ENCODE peak calls at places on chromosomes 1 and 21, in five cellular contexts. D is neuronal stem cell, C is testis, G is HCT116, Z is mesenchymal stem cell. I is an unnamed sample.

GRCh38 chr1:14987829-14988603 is 165.5 kb upstream of the TMEM51 start:
- DNase-seq in D (no peak), C (peak; percentile 55), G (no peak), Z (peak; percentile 22), I (no peak)

GRCh38 chr1:154664331-154664730 is 56.3 kb upstream of the ADAR start:
- DNase-seq in D (no peak), C (no peak), G (no peak), Z (no peak), I (no peak)

GRCh38 chr1:163561570-163562295 is 240.0 kb downstream of the NUF2 start:
- DNase-seq in D (peak; percentile 51), C (no peak), G (peak; percentile 1), Z (peak; percentile 36), I (no peak)

GRCh38 chr1:23589506-23589872 is 30.2 kb upstream of the ID3 start:
- DNase-seq in D (no peak), C (no peak), G (no peak), Z (no peak), I (no peak)

GRCh38 chr1:1793481-1794244 is 15.4 kb upstream of the NADK start:
- DNase-seq in D (no peak), C (no peak), G (no peak), Z (no peak), I (no peak)

GRCh38 chr1:111366256-111366655 is 61.3 kb downstream of the OVGP1 start:
- DNase-seq in D (no peak), C (no peak), G (no peak), Z (peak; percentile 40), I (peak; percentile 5)

GRCh38 chr1:234559152-234559916 is 50.6 kb downstream of the IRF2BP2 start:
- DNase-seq in D (no peak), C (no peak), G (no peak), Z (no peak), I (no peak)

GRCh38 chr1:234926574-234927311 is 201.9 kb downstream of the TOMM20 start:
- DNase-seq in D (no peak), C (no peak), G (no peak), Z (peak; percentile 23), I (no peak)

GRCh38 chr1:214331180-214331579 is 50.2 kb downstream of the SMYD2 start:
- DNase-seq in D (no peak), C (peak; percentile 22), G (no peak), Z (no peak), I (no peak)

GRCh38 chr1:178091986-178092745 is 1.7 kb upstream of the RASAL2 start:
- DNase-seq in D (no peak), C (no peak), G (no peak), Z (peak; percentile 27), I (no peak)

GRCh38 chr1:41662061-41662655 is 177.7 kb upstream of the EDN2 start:
- DNase-seq in D (peak; percentile 72), C (peak; percentile 65), G (peak; percentile 44), Z (peak; percentile 84), I (peak; percentile 55)

GRCh38 chr1:212302745-212303383 is 17.7 kb downstream of the PPP2R5A start:
- DNase-seq in D (no peak), C (no peak), G (no peak), Z (peak; percentile 28), I (peak; percentile 37)

GRCh38 chr1:209805341-209805781 is 581 bp downstream of the IRF6 start:
- DNase-seq in D (no peak), C (no peak), G (no peak), Z (no peak), I (no peak)

GRCh38 chr1:200558866-200559459 is 61.6 kb downstream of the KIF14 start:
- DNase-seq in D (no peak), C (peak; percentile 21), G (peak; percentile 51), Z (peak; percentile 64), I (peak; percentile 61)

GRCh38 chr1:26284597-26285351 is 4.9 kb downstream of the SH3BGRL3 start:
- DNase-seq in D (no peak), C (peak; percentile 78), G (peak; percentile 91), Z (peak; percentile 96), I (peak; percentile 97)

GRCh38 chr1:163178628-163179027 is 24.1 kb downstream of the RGS5 start:
- DNase-seq in D (no peak), C (no peak), G (no peak), Z (peak; percentile 55), I (no peak)

GRCh38 chr1:213276236-213276635 is 225.2 kb downstream of the RPS6KC1 start:
- DNase-seq in D (no peak), C (no peak), G (no peak), Z (no peak), I (no peak)

GRCh38 chr1:118210051-118210722 is 25.2 kb upstream of the SPAG17 start:
- DNase-seq in D (no peak), C (no peak), G (no peak), Z (no peak), I (no peak)

GRCh38 chr1:221289103-221289502 is 409.9 kb downstream of the HLX start:
- DNase-seq in D (no peak), C (no peak), G (no peak), Z (no peak), I (no peak)

GRCh38 chr1:32116531-32116930 is 8.7 kb downstream of the KPNA6 start:
- DNase-seq in D (no peak), C (no peak), G (no peak), Z (peak; percentile 42), I (no peak)

DNA sequence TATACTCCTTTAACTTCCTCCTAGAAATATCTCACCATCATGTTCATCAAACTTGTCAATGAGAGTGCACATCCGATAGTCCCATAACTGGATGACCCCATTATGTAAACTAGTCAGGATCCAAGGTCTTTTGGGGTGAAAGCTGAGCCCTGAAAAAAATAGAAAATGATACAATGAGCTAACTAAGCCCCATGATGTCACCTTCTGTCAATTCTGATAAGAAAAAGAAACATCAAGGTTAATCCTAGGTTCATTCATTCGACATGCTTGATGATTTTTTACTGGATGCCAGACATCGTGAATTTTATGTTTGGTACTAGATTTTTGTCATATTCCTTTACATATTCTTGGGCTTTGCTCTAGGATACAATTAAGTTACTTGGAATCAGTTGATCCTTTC is 2.9 kb downstream of the COPA start:
- DNase-seq in D (no peak), C (no peak), G (no peak), Z (no peak), I (no peak)
- H3K36me3 ChIP-seq in D (peaks cover 67% of the 10 kb centered on the region), C (no peaks in the 10 kb centered on the region), G (peaks cover 36% of the 10 kb centered on the region), Z (peaks cover 5% of the 10 kb centered on the region), I (peaks cover 45% of the 10 kb centered on the region)

DNA sequence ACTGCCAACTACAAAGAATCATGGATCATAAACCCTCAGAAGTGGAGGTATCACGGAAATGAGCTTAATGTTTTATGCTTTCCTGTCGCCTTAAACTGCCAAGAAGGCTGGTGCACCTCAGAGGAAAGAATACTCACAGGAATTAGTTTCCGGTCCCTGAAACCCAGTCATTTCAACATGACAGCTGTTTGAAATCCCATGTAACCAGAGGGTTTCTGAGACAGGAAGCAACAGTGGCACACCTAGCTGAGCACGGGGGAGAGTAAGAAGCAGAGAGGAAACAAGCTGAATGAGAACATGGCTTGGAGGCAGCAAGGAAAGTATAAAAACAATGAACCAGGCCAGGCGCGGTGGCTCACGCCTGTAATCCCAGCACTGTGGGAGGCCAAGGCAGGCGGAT is 3.9 kb downstream of the JAK1 start:
- DNase-seq in D (no peak), C (no peak), G (no peak), Z (no peak), I (no peak)
- H3K4me3 ChIP-seq in D (no peak overlapping the region), C (no peak overlapping the region), G (no peak overlapping the region), Z (no peak overlapping the region), I (no peak overlapping the region)

DNA sequence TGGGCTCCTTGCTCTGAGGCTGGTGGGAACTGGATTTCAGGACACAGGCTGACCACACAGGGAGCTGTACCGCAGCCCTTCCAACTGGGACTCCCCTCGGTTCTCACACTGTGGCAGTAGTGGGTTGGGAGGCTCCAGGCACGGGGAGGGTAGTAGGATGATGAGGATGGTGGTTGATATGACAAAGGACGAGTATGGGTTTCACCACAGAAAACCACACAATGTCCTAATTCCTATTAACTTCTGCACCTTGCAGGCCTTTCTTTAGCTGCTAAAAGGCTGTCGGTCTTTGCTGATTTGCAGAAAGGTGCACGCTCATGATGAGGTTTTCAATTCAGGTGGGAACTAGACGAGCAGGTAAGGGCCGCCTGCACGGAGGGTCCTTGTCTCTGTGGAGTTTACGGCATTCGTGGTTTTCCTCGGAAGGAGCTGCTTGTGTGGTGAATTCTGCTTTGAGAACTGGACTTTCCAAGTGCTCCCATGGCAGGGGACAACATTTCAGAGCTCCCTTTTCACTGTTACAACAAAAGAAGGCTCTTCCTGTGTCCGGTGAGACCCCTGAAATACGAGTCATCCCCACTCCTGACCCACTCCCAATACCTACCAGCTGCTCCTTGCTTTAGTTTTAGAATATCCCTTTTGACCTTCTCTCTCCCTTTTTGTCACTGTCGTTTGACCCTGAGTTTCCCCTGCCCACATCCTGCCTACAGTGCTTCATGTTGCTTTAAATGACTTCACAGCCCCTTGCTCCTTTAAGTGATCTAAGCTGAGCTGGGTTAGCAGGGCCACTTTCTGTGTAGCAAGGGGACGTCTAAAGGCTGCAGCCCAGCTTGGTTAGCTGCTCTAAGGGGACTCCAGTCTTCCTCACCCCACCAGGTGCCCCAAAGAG is 125.1 kb downstream of the MRPS6 start:
- DNase-seq in D (no peak), C (no peak), G (no peak), Z (no peak), I (no peak)
- H3K36me3 ChIP-seq in D (no peaks in the 10 kb centered on the region), C (no peaks in the 10 kb centered on the region), G (no peaks in the 10 kb centered on the region), Z (no peaks in the 10 kb centered on the region), I (no peaks in the 10 kb centered on the region)

GRCh38 chr1:156896490-156897033 is 3.0 kb downstream of the PEAR1 start:
- DNase-seq in D (no peak), C (no peak), G (peak; percentile 46), Z (peak; percentile 86), I (peak; percentile 81)
- H3K4me3 ChIP-seq in D (peak overlapping the region; percentile 32), C (no peak overlapping the region), G (peak overlapping the region; percentile 6), Z (no peak overlapping the region), I (no peak overlapping the region)

GRCh38 chr21:29648710-29649240 is 291.0 kb downstream of the GRIK1 start:
- DNase-seq in D (no peak), C (no peak), G (no peak), Z (no peak), I (no peak)

GRCh38 chr21:29650561-29651022 is 289.2 kb downstream of the GRIK1 start:
- DNase-seq in D (no peak), C (no peak), G (no peak), Z (no peak), I (no peak)

GRCh38 chr21:29645666-29646553 is 293.9 kb downstream of the GRIK1 start:
- DNase-seq in D (no peak), C (no peak), G (no peak), Z (no peak), I (no peak)

GRCh38 chr21:29647353-29647781 is 292.4 kb downstream of the GRIK1 start:
- DNase-seq in D (no peak), C (no peak), G (no peak), Z (peak; percentile 87), I (peak; percentile 69)

GRCh38 chr21:29649370-29649963 is 290.3 kb downstream of the GRIK1 start:
- DNase-seq in D (no peak), C (no peak), G (no peak), Z (no peak), I (no peak)
- H3K36me3 ChIP-seq in D (no peaks in the 10 kb centered on the region), C (no peaks in the 10 kb centered on the region), G (no peaks in the 10 kb centered on the region), Z (no peaks in the 10 kb centered on the region), I (no peaks in the 10 kb centered on the region)

GRCh38 chr21:21200103-21200938 is 202.1 kb downstream of the NCAM2 start:
- DNase-seq in D (no peak), C (peak; percentile 30), G (no peak), Z (peak; percentile 96), I (peak; percentile 95)

GRCh38 chr21:21196848-21197247 is 198.6 kb downstream of the NCAM2 start:
- DNase-seq in D (no peak), C (no peak), G (no peak), Z (no peak), I (no peak)

GRCh38 chr21:21199342-21200102 is 201.3 kb downstream of the NCAM2 start:
- DNase-seq in D (no peak), C (no peak), G (no peak), Z (no peak), I (no peak)

GRCh38 chr21:21203822-21204339 is 205.7 kb downstream of the NCAM2 start:
- DNase-seq in D (no peak), C (no peak), G (no peak), Z (no peak), I (no peak)

GRCh38 chr21:21200939-21201610 is 202.9 kb downstream of the NCAM2 start:
- DNase-seq in D (no peak), C (no peak), G (no peak), Z (peak; percentile 57), I (peak; percentile 2)
- H3K4me3 ChIP-seq in D (no peak overlapping the region), C (no peak overlapping the region), G (no peak overlapping the region), Z (no peak overlapping the region), I (no peak overlapping the region)

I was measured in brain microvascular endothelial cell.